ENCODE peak calls at places on chromosomes 2 and 18, in five cellular contexts. R is GM12878, F is HepG2, X is K562, O is A549. Q is an unnamed sample.

GRCh38 chr2:215847718-215848117 is 165.6 kb downstream of the MREG start:
- DNase-seq in R (no peak), F (no peak), X (no peak), O (no peak), Q (peak; percentile 97)

GRCh38 chr2:196589429-196589828 is 50.1 kb upstream of the CCDC150 start:
- DNase-seq in R (no peak), F (no peak), X (no peak), O (no peak), Q (no peak)

GRCh38 chr2:215917953-215918620 is 95.3 kb downstream of the MREG start:
- DNase-seq in R (peak; percentile 83), F (no peak), X (no peak), O (no peak), Q (peak; percentile 34)

GRCh38 chr2:63840081-63840784 is 1.5 kb upstream of the UGP2 start:
- DNase-seq in R (no peak), F (no peak), X (no peak), O (peak; percentile 30), Q (no peak)

GRCh38 chr2:58865436-58865835 is 624.3 kb upstream of the FANCL start:
- DNase-seq in R (peak; percentile 7), F (no peak), X (no peak), O (no peak), Q (no peak)

GRCh38 chr18:35267809-35268208 is 22.2 kb downstream of the ZSCAN30 start:
- DNase-seq in R (no peak), F (no peak), X (no peak), O (no peak), Q (peak; percentile 4)

GRCh38 chr2:102971661-102972060 is 209.8 kb downstream of the TMEM182 start:
- DNase-seq in R (no peak), F (no peak), X (no peak), O (no peak), Q (no peak)

GRCh38 chr18:45774065-45774521 is 50.1 kb downstream of the SLC14A1 start:
- DNase-seq in R (no peak), F (no peak), X (no peak), O (no peak), Q (no peak)

GRCh38 chr2:11746807-11747459 is 501 bp downstream of the LPIN1 start:
- DNase-seq in R (no peak), F (peak; percentile 57), X (no peak), O (no peak), Q (peak; percentile 51)

GRCh38 chr2:232521524-232521923 is 1.3 kb downstream of the PRSS56 start:
- DNase-seq in R (no peak), F (no peak), X (no peak), O (no peak), Q (no peak)

GRCh38 chr2:120641366-120641771 is 94.3 kb upstream of the GLI2 start:
- DNase-seq in R (no peak), F (no peak), X (no peak), O (no peak), Q (no peak)

GRCh38 chr2:30663321-30663720 is 143.9 kb downstream of the CAPN13 start:
- DNase-seq in R (no peak), F (no peak), X (no peak), O (no peak), Q (no peak)

GRCh38 chr18:59040770-59041148 is 98.9 kb upstream of the SEC11C start:
- DNase-seq in R (no peak), F (no peak), X (no peak), O (no peak), Q (no peak)

GRCh38 chr2:215577356-215577755 is 141.5 kb upstream of the FN1 start:
- DNase-seq in R (no peak), F (no peak), X (no peak), O (no peak), Q (peak; percentile 33)

GRCh38 chr2:72157871-72158771 is 10.5 kb upstream of the CYP26B1 start:
- DNase-seq in R (no peak), F (no peak), X (no peak), O (no peak), Q (no peak)

GRCh38 chr2:205681836-205682238 is 464 bp upstream of the NRP2 start:
- DNase-seq in R (no peak), F (no peak), X (no peak), O (no peak), Q (peak; percentile 45)

GRCh38 chr2:10166489-10167295 is 44.2 kb downstream of the RRM2 start:
- DNase-seq in R (no peak), F (no peak), X (no peak), O (no peak), Q (no peak)

GRCh38 chr2:227180286-227180685 is 15.9 kb downstream of the COL4A3 start:
- DNase-seq in R (no peak), F (no peak), X (no peak), O (no peak), Q (no peak)

GRCh38 chr2:20235655-20236302 is 10.8 kb upstream of the SDC1 start:
- DNase-seq in R (no peak), F (no peak), X (no peak), O (no peak), Q (no peak)

GRCh38 chr2:3605013-3605961 is 10.4 kb downstream of the COLEC11 start:
- DNase-seq in R (no peak), F (peak; percentile 83), X (peak; percentile 89), O (peak; percentile 95), Q (no peak)

GRCh38 chr18:56245856-56246575 is 392.4 kb downstream of the TXNL1 start:
- DNase-seq in R (no peak), F (no peak), X (no peak), O (no peak), Q (peak; percentile 65)

GRCh38 chr2:197293252-197294007 is 17.1 kb downstream of the ANKRD44 start:
- DNase-seq in R (no peak), F (no peak), X (no peak), O (no peak), Q (no peak)

GRCh38 chr2:159042115-159042850 is 73.8 kb downstream of the TANC1 start:
- DNase-seq in R (no peak), F (no peak), X (no peak), O (no peak), Q (no peak)

GRCh38 chr2:149087751-149088150 is 49.3 kb downstream of the LYPD6B start:
- DNase-seq in R (no peak), F (no peak), X (no peak), O (no peak), Q (peak; percentile 4)

GRCh38 chr2:230356084-230356483 is 29.1 kb downstream of the SP140L start:
- DNase-seq in R (no peak), F (peak; percentile 84), X (no peak), O (no peak), Q (no peak)

GRCh38 chr2:96065381-96065930 is 30.7 kb upstream of the GPAT2 start:
- DNase-seq in R (no peak), F (no peak), X (no peak), O (no peak), Q (no peak)

GRCh38 chr18:48790226-48790863 is 160.4 kb downstream of the SMAD7 start:
- DNase-seq in R (no peak), F (no peak), X (no peak), O (no peak), Q (peak; percentile 98)

GRCh38 chr2:26001743-26002341 is 19.5 kb upstream of the KIF3C start:
- DNase-seq in R (no peak), F (no peak), X (no peak), O (no peak), Q (peak; percentile 55)

GRCh38 chr2:8573234-8573941 is 108.5 kb upstream of the ID2 start:
- DNase-seq in R (no peak), F (peak; percentile 47), X (no peak), O (no peak), Q (no peak)

GRCh38 chr2:213306320-213306942 is 22.2 kb downstream of the SPAG16 start:
- DNase-seq in R (no peak), F (no peak), X (no peak), O (no peak), Q (no peak)

GRCh38 chr18:14174706-14175085 is 42.5 kb upstream of the ZNF519 start:
- DNase-seq in R (no peak), F (no peak), X (no peak), O (no peak), Q (no peak)

GRCh38 chr2:23549821-23550535 is 165.0 kb downstream of the KLHL29 start:
- DNase-seq in R (no peak), F (no peak), X (no peak), O (no peak), Q (peak; percentile 63)

GRCh38 chr2:146870691-146871090 is 974.1 kb upstream of the ACVR2A start:
- DNase-seq in R (no peak), F (no peak), X (no peak), O (no peak), Q (no peak)

GRCh38 chr18:23847321-23847986 is 158.2 kb downstream of the LAMA3 start:
- DNase-seq in R (no peak), F (peak; percentile 26), X (no peak), O (no peak), Q (no peak)

GRCh38 chr18:23851470-23852002 is 162.3 kb downstream of the LAMA3 start:
- DNase-seq in R (no peak), F (no peak), X (no peak), O (no peak), Q (no peak)

GRCh38 chr18:23845988-23846630 is 156.9 kb downstream of the LAMA3 start:
- DNase-seq in R (no peak), F (no peak), X (no peak), O (no peak), Q (no peak)

GRCh38 chr18:23850215-23850614 is 161.0 kb downstream of the LAMA3 start:
- DNase-seq in R (no peak), F (no peak), X (no peak), O (no peak), Q (no peak)

DNA sequence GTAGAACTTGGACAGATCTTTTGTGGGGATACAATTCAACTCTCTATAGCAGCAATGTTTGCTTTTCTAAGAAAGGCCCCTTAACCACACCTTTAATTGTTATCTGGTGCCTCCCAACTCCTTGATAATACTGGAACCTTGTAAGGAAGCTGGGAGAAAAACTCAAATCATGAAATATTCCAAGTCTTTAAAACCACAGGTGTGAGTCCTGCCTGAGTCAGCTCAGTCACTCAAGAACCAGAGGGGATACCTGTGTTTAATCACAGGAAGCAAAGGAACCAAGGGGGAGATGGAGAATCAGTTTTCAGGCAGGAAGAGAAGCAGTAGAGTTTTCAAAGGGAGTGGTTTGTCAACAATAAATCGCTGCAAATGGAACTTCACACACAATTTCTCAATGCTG is 159.9 kb downstream of the LAMA3 start:
- DNase-seq in R (no peak), F (no peak), X (no peak), O (no peak), Q (no peak)
- H3K4me3 ChIP-seq in R (no peak overlapping the region), F (no peak overlapping the region), X (no peak overlapping the region), O (no peak overlapping the region), Q (no peak overlapping the region)

GRCh38 chr2:207782238-207783030 is 12.7 kb upstream of the FZD5 start:
- DNase-seq in R (no peak), F (peak; percentile 92), X (no peak), O (no peak), Q (no peak)
- H3K27ac ChIP-seq in R (no peak overlapping the region), F (peak overlapping the region; percentile 1), X (no peak overlapping the region), O (peak overlapping the region; percentile 71), Q (no peak overlapping the region)

DNA sequence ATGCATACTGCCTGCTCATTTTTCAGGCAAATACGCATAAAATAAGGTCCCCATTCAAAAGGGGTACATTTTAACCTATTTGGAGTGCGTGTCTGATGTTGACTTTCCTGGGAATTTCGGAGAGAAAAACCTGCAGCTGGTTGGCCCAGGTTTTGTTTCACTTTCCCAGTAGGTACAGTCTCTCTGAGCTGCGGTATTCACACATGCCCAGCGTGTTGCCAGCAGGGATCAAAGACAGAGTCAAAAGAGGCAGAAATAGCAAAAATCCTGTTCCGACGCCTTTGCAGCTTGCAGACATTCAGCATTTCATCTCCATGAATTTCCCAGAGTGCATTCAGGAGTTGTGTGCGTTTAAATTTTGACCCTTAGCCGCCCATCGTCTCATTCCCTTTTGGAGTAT is 855.4 kb upstream of the CELF4 start:
- DNase-seq in R (no peak), F (no peak), X (no peak), O (no peak), Q (no peak)
- TF ChIP-seq MYC in R (no peak), F (no peak), X (no peak), O (no peak), Q (no peak)

GRCh38 chr18:22063077-22063476 is 106.3 kb upstream of the GATA6 start:
- DNase-seq in R (no peak), F (no peak), X (no peak), O (no peak), Q (no peak)
- H3K4me3 ChIP-seq in R (no peak overlapping the region), F (no peak overlapping the region), X (no peak overlapping the region), O (no peak overlapping the region), Q (no peak overlapping the region)

Q was measured in endothelial cell of umbilical vein.